ENCODE peak calls at places on chromosome 19, in four cellular contexts. L is midbrain; J is stimulated activated CD4-positive, alpha-beta T cell treated with anti-CD3 and anti-CD28 coated beads, Interleukin-15, amount 100 ng/mL, for 1 hour; H is activated naive CD4-positive, alpha-beta T cell. A is an unnamed sample.

GRCh38 chr19:52785506-52785905 is 1.1 kb downstream of the ZNF600 start:
- DNase-seq in J (no peak), L (no peak), H (no peak), A (no peak)

GRCh38 chr19:48991823-48992570 is 1.1 kb downstream of the GYS1 start:
- DNase-seq in H (no peak), L (no peak), J (no peak), A (peak)

GRCh38 chr19:39845172-39845571 is 1.0 kb downstream of the FBL start:
- DNase-seq in H (no peak), J (no peak), L (no peak), A (no peak)

GRCh38 chr19:55594996-55595530 is 4.3 kb downstream of the FIZ1 start:
- DNase-seq in L (no peak), H (no peak), J (no peak), A (no peak)

GRCh38 chr19:43739836-43740235 is 14.9 kb downstream of the SMG9 start:
- DNase-seq in H (no peak), J (no peak), L (no peak), A (peak)

GRCh38 chr19:42352216-42352892 is 26.9 kb downstream of the MEGF8 start:
- DNase-seq in H (no peak), L (peak), J (no peak), A (no peak)

GRCh38 chr19:19461671-19462622 is 53.4 kb downstream of the TSSK6 start:
- DNase-seq in J (no peak), H (peak), L (no peak), A (peak)

GRCh38 chr19:37412700-37413099 is 41.8 kb downstream of the ZNF527 start:
- DNase-seq in J (no peak), L (no peak), H (no peak), A (no peak)

GRCh38 chr19:13790354-13790753 is 4.9 kb upstream of the ZSWIM4 start:
- DNase-seq in J (no peak), H (no peak), L (no peak), A (no peak)

GRCh38 chr19:42528354-42529247 is at the start of gene CEACAM1:
- DNase-seq in J (peak), H (peak), L (no peak), A (peak)

GRCh38 chr19:7152568-7152967 is 83.1 kb downstream of the ZNF557 start:
- DNase-seq in J (no peak), L (no peak), H (no peak), A (no peak)

GRCh38 chr19:54448037-54448773 is 794 bp upstream of the LENG8 start:
- DNase-seq in J (peak), L (peak), H (no peak), A (peak)

GRCh38 chr19:44748426-44749254 is at the start of gene BCL3:
- DNase-seq in L (peak), H (peak), J (peak), A (peak)

GRCh38 chr19:13043285-13043684 is 48.0 kb downstream of the NFIX start:
- DNase-seq in L (no peak), H (no peak), J (no peak), A (no peak)

GRCh38 chr19:18603255-18603957 is 3.2 kb downstream of the CRLF1 start:
- DNase-seq in J (no peak), L (no peak), H (no peak), A (no peak)

GRCh38 chr19:1847684-1848398 is 442 bp downstream of the REXO1 start:
- DNase-seq in L (no peak), H (no peak), J (no peak), A (peak)

GRCh38 chr19:38690832-38691231 is 43.4 kb downstream of the ACTN4 start:
- DNase-seq in H (no peak), L (no peak), J (no peak), A (no peak)

GRCh38 chr19:44824758-44825157 is 15.9 kb downstream of the BCAM start:
- DNase-seq in H (no peak), L (no peak), J (no peak), A (peak)

GRCh38 chr19:29687244-29687896 is 22.1 kb downstream of the PLEKHF1 start:
- DNase-seq in L (no peak), J (no peak), H (no peak), A (no peak)

GRCh38 chr19:40596608-40597328 is 4.4 kb upstream of the LTBP4 start:
- DNase-seq in L (no peak), J (no peak), H (no peak), A (peak)

GRCh38 chr19:28039677-28040381 is 1173.1 kb downstream of the UQCRFS1 start:
- DNase-seq in H (no peak), J (no peak), L (no peak), A (no peak)

GRCh38 chr19:41999071-41999877 is 5.2 kb upstream of the ATP1A3 start:
- DNase-seq in H (no peak), L (no peak), J (no peak), A (peak)

GRCh38 chr19:9622531-9622930 is 1.5 kb upstream of the ZNF561 start:
- DNase-seq in J (no peak), H (no peak), L (no peak), A (no peak)

GRCh38 chr19:51749979-51750378 is 1.7 kb downstream of the FPR1 start:
- DNase-seq in L (no peak), H (no peak), J (no peak), A (no peak)

GRCh38 chr19:43759515-43759914 is 4.8 kb upstream of the SMG9 start:
- DNase-seq in H (no peak), L (no peak), J (no peak), A (no peak)

GRCh38 chr19:18227781-18228271 is 1.6 kb upstream of the PDE4C start:
- DNase-seq in L (no peak), J (no peak), H (no peak), A (no peak)

GRCh38 chr19:2308114-2308556 is at the start of gene LINGO3:
- DNase-seq in H (no peak), L (no peak), J (no peak), A (no peak)

GRCh38 chr19:17540174-17540573 is 15.3 kb upstream of the COLGALT1 start:
- DNase-seq in L (no peak), J (no peak), H (no peak), A (no peak)

GRCh38 chr19:50310759-50311465 is 18.3 kb downstream of the KCNC3 start:
- DNase-seq in H (no peak), L (no peak), J (no peak), A (no peak)

A was measured in Calu3.